ENCODE peak calls at places on chromosomes 2 and 18, in six cellular contexts. K, N, E, F, Y and B are unnamed samples.

GRCh38 chr18:11859282-11859797 is 8.1 kb downstream of the CHMP1B start:
- DNase-seq in E (no peak), Y (no peak), N (no peak), F (no peak), K (no peak), B (no peak)

GRCh38 chr2:204145197-204146190 is 208.9 kb downstream of the ICOS start:
- DNase-seq in Y (peak; percentile 93), F (peak; percentile 78), K (peak; percentile 79), E (peak; percentile 66), N (peak; percentile 88), B (peak; percentile 81)

GRCh38 chr2:43464546-43464945 is 131.3 kb downstream of the THADA start:
- DNase-seq in Y (peak; percentile 46), N (no peak), K (peak; percentile 19), E (peak; percentile 46), F (no peak), B (no peak)

GRCh38 chr2:238225911-238226697 is 13.7 kb downstream of the HES6 start:
- DNase-seq in Y (no peak), K (no peak), F (peak; percentile 68), E (no peak), N (no peak), B (no peak)

GRCh38 chr2:19607400-19607799 is 249.0 kb upstream of the OSR1 start:
- DNase-seq in E (no peak), F (no peak), K (no peak), N (no peak), Y (no peak), B (no peak)

GRCh38 chr18:37548679-37549289 is 16.8 kb downstream of the CELF4 start:
- DNase-seq in K (no peak), N (no peak), F (no peak), E (no peak), Y (no peak), B (no peak)

GRCh38 chr2:236823230-236823629 is 253.6 kb downstream of the ACKR3 start:
- DNase-seq in Y (no peak), F (no peak), E (no peak), N (no peak), K (no peak), B (no peak)

GRCh38 chr2:195202163-195202845 is 454.7 kb upstream of the SLC39A10 start:
- DNase-seq in K (no peak), F (no peak), E (no peak), N (no peak), Y (no peak), B (no peak)

GRCh38 chr2:108910541-108911396 is 78.3 kb downstream of the EDAR start:
- DNase-seq in K (no peak), F (no peak), N (no peak), Y (no peak), E (no peak), B (no peak)

GRCh38 chr18:74498712-74499629 is 2.8 kb downstream of the CNDP2 start:
- DNase-seq in Y (no peak), F (peak; percentile 81), K (peak; percentile 70), E (peak; percentile 35), N (no peak), B (no peak)

GRCh38 chr2:42917374-42918017 is 125.1 kb upstream of the HAAO start:
- DNase-seq in N (no peak), K (peak; percentile 49), F (no peak), Y (no peak), E (peak; percentile 52), B (peak; percentile 72)

GRCh38 chr2:16508061-16508851 is 157.4 kb downstream of the CYRIA start:
- DNase-seq in F (peak; percentile 47), E (peak; percentile 41), N (peak; percentile 83), Y (no peak), K (peak; percentile 69), B (peak; percentile 55)

GRCh38 chr2:41928593-41928992 is 119.2 kb upstream of the PKDCC start:
- DNase-seq in K (no peak), F (no peak), E (no peak), N (no peak), Y (peak; percentile 69), B (no peak)

GRCh38 chr2:151056870-151057269 is 204.8 kb downstream of the RBM43 start:
- DNase-seq in Y (peak; percentile 75), N (no peak), F (no peak), E (no peak), K (no peak), B (no peak)

GRCh38 chr2:118837067-118837466 is 10.4 kb downstream of the EN1 start:
- DNase-seq in K (no peak), E (no peak), N (no peak), F (no peak), Y (no peak), B (no peak)
- H3K27me3 ChIP-seq in K (no peaks in the 10 kb centered on the region), E (peaks cover 74% of the 10 kb centered on the region), N (peaks cover 100% of the 10 kb centered on the region), F (no peaks in the 10 kb centered on the region), Y (no peaks in the 10 kb centered on the region), B (peaks cover 95% of the 10 kb centered on the region)

DNA sequence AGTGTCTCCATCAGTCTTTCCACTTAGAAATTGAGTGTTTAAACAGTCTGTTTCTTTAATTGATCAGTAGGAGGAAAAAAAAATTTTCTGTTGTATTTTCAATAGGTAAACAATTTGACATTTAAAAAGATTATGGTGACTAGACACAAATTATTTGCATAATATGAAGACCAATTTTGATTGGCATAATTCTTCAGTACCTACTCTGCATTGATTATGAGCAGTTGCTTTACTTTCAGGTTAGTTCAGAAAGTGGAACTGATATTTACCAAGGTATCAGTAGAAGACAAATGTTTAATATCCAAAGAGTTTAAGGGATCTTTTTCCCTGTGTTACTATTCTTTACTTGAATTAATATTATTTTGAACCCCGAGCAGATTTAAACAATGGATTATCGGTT is 2.6 kb downstream of the ADAM23 start:
- DNase-seq in Y (no peak), E (no peak), K (no peak), F (no peak), N (no peak), B (no peak)
- H3K27me3 ChIP-seq in Y (peaks cover 10% of the 10 kb centered on the region), E (no peaks in the 10 kb centered on the region), K (no peaks in the 10 kb centered on the region), F (no peaks in the 10 kb centered on the region), N (peaks cover 29% of the 10 kb centered on the region), B (peaks cover 4% of the 10 kb centered on the region)

DNA sequence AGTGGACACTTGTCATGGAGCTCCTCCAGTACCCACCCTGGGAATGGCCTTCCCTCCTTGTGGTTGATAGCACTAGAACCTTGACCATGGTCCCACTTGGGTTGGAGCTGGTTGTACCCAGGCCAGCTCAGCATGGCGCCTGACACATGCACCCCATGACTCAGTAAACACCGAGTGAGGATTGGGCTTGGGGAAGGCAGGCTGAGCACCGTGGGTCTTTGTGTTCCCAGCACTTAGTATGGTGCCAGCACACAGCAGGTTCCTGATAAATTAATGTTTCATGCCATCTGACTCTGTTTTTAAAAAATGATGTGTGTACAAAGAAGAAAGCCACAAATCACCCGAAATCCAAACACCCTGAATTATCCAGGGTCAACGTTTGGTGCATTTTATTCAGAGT is 69.8 kb downstream of the CIB4 start:
- DNase-seq in K (no peak), Y (no peak), N (no peak), F (peak; percentile 16), E (no peak), B (no peak)
- H3K27me3 ChIP-seq in K (no peaks in the 10 kb centered on the region), Y (peaks cover 84% of the 10 kb centered on the region), N (peaks cover 24% of the 10 kb centered on the region), F (no peaks in the 10 kb centered on the region), E (peaks cover 28% of the 10 kb centered on the region), B (peaks cover 2% of the 10 kb centered on the region)

DNA sequence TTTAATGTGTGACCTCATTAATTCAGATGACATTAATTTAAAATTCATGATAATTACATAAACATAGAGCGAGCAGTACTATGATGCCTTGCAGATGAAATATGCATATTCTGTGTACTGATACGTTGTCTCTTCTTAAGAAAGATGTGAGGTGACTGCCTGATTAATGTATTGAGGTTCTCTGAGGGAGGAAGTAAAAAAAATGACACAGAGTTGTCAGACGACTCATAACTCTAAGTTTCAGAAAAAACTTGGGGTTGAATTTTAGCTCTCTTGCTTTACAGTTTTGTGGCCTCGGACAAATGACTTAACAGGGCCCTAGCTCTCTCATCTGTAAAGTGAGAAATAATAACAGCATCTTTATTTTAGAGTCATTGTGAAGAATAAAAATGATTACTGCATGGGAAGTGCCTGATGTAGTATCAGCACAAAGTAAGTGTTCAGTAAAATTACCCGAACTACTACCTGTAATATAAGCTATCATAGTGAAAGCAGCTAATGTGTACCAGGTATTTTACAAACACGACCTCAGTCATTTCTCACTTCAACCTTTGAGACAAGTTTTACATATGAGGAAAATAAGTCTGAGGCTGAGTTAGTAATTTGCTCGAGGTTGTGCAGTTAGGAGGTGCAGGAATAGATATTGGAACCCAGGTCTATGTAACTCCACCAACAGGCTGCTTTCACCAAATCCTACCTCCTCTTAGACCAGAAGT is 65.3 kb downstream of the ALK start:
- DNase-seq in Y (no peak), N (no peak), E (no peak), F (no peak), K (no peak), B (no peak)
- H3K27me3 ChIP-seq in Y (peaks cover 14% of the 10 kb centered on the region), N (no peaks in the 10 kb centered on the region), E (peaks cover 36% of the 10 kb centered on the region), F (no peaks in the 10 kb centered on the region), K (no peaks in the 10 kb centered on the region), B (no peaks in the 10 kb centered on the region)

GRCh38 chr2:239411117-239411516 is 10.3 kb upstream of the HDAC4 start:
- DNase-seq in K (no peak), N (no peak), E (no peak), Y (no peak), F (no peak), B (no peak)
- H3K27me3 ChIP-seq in K (no peaks in the 10 kb centered on the region), N (no peaks in the 10 kb centered on the region), E (no peaks in the 10 kb centered on the region), Y (peaks cover 5% of the 10 kb centered on the region), F (no peaks in the 10 kb centered on the region), B (no peaks in the 10 kb centered on the region)

GRCh38 chr18:22176622-22177495 is 7.5 kb downstream of the GATA6 start:
- DNase-seq in K (peak; percentile 46), E (no peak), F (no peak), Y (no peak), N (peak; percentile 41), B (peak; percentile 67)

GRCh38 chr18:22176282-22176621 is 6.9 kb downstream of the GATA6 start:
- DNase-seq in F (no peak), E (no peak), N (no peak), K (no peak), Y (no peak), B (no peak)

GRCh38 chr18:22179631-22180030 is 10.2 kb downstream of the GATA6 start:
- DNase-seq in K (no peak), E (no peak), Y (no peak), N (no peak), F (no peak), B (no peak)

GRCh38 chr18:22179174-22179573 is 9.8 kb downstream of the GATA6 start:
- DNase-seq in F (no peak), E (no peak), N (no peak), K (no peak), Y (peak; percentile 39), B (no peak)

GRCh38 chr18:22177496-22177866 is 8.1 kb downstream of the GATA6 start:
- DNase-seq in N (no peak), Y (no peak), E (no peak), F (no peak), K (no peak), B (no peak)
- H3K27me3 ChIP-seq in N (no peaks in the 10 kb centered on the region), Y (no peaks in the 10 kb centered on the region), E (peaks cover 77% of the 10 kb centered on the region), F (no peaks in the 10 kb centered on the region), K (no peaks in the 10 kb centered on the region), B (no peaks in the 10 kb centered on the region)

DNA sequence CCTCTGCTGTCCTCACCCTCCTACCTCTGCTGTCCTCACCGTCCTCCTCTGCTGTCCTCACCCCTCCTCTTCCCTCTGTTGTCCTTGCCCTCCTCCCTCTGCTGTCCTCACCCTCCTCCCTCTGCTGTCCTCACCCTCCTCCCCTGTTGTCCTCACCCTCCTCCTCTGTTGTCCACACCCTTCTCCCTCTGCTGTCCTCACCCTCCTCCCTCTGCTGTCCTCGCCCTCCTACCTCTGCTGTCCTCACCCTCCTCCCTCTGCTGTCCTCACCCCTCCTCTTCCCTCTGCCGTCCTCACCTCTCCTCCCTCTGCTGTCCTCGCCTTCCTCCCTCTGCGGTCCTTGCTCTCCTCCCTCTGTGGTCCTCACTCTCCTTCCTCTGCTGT is 11.8 kb downstream of the GAD1 start:
- DNase-seq in F (no peak), K (no peak), Y (no peak), E (no peak), N (no peak), B (no peak)
- H3K27me3 ChIP-seq in F (no peaks in the 10 kb centered on the region), K (no peaks in the 10 kb centered on the region), Y (peaks cover 47% of the 10 kb centered on the region), E (peaks cover 31% of the 10 kb centered on the region), N (peaks cover 42% of the 10 kb centered on the region), B (no peaks in the 10 kb centered on the region)

GRCh38 chr2:66423391-66423790 is 11.5 kb upstream of the MEIS1 start:
- DNase-seq in N (no peak), K (no peak), F (no peak), E (no peak), Y (no peak), B (no peak)
- H3K27me3 ChIP-seq in N (no peaks in the 10 kb centered on the region), K (no peaks in the 10 kb centered on the region), F (no peaks in the 10 kb centered on the region), E (peaks cover 26% of the 10 kb centered on the region), Y (no peaks in the 10 kb centered on the region), B (no peaks in the 10 kb centered on the region)